ENCODE peak calls at places on chromosomes 11 and 22, in four cellular contexts. E is vagina, T is transverse colon, Y is BJ. I is an unnamed sample.

GRCh38 chr11:12642040-12642439 is 32.2 kb upstream of the TEAD1 start:
- DNase-seq in E (no peak), T (no peak), Y (no peak), I (no peak)

GRCh38 chr11:119728226-119728626 is 774 bp downstream of the NECTIN1 start:
- DNase-seq in E (no peak), T (peak; percentile 25), Y (no peak), I (no peak)

GRCh38 chr11:1652778-1653540 is 23.4 kb downstream of the KRTAP5-5 start:
- DNase-seq in E (no peak), T (peak; percentile 77), Y (no peak), I (no peak)

GRCh38 chr11:110761994-110762393 is 49.8 kb upstream of the ARHGAP20 start:
- DNase-seq in E (no peak), T (no peak), Y (no peak), I (no peak)

GRCh38 chr11:111960916-111961315 is 23.8 kb downstream of the DIXDC1 start:
- DNase-seq in E (peak; percentile 92), T (peak; percentile 19), Y (no peak), I (no peak)

GRCh38 chr22:42202669-42203068 is 67.8 kb downstream of the TCF20 start:
- DNase-seq in E (no peak), T (no peak), Y (no peak), I (no peak)

GRCh38 chr11:112761911-112762685 is 199.1 kb upstream of the NCAM1 start:
- DNase-seq in E (no peak), T (no peak), Y (no peak), I (no peak)

GRCh38 chr22:42180349-42180842 is 49.8 kb upstream of the CYP2D6 start:
- DNase-seq in E (no peak), T (peak; percentile 16), Y (no peak), I (no peak)

GRCh38 chr22:25869771-25870170 is 127.8 kb downstream of the MYO18B start:
- DNase-seq in E (peak; percentile 42), T (no peak), Y (no peak), I (no peak)

GRCh38 chr22:31230871-31231621 is 18.9 kb downstream of the LIMK2 start:
- DNase-seq in E (no peak), T (peak; percentile 69), Y (no peak), I (no peak)

GRCh38 chr11:111719379-111719778 is 46.8 kb downstream of the PPP2R1B start:
- DNase-seq in E (no peak), T (no peak), Y (no peak), I (no peak)

GRCh38 chr11:117315285-117316196 is 515 bp downstream of the BACE1 start:
- DNase-seq in E (no peak), T (no peak), Y (no peak), I (no peak)

GRCh38 chr11:61947486-61948210 is 2.5 kb upstream of the BEST1 start:
- DNase-seq in E (no peak), T (peak; percentile 88), Y (no peak), I (peak; percentile 90)

GRCh38 chr22:19853058-19853878 is 1.4 kb downstream of the GNB1L start:
- DNase-seq in E (peak; percentile 86), T (no peak), Y (no peak), I (no peak)

GRCh38 chr22:37243402-37244113 is 511 bp downstream of the RAC2 start:
- DNase-seq in E (no peak), T (no peak), Y (no peak), I (no peak)

GRCh38 chr22:18057568-18058209 is 20.1 kb upstream of the PEX26 start:
- DNase-seq in E (peak; percentile 98), T (peak; percentile 74), Y (peak; percentile 90), I (peak; percentile 96)

GRCh38 chr11:128472128-128473110 is 114.9 kb downstream of the ETS1 start:
- DNase-seq in E (no peak), T (no peak), Y (peak; percentile 44), I (no peak)

GRCh38 chr11:11416917-11417316 is 63.9 kb upstream of the CSNK2A3 start:
- DNase-seq in E (no peak), T (no peak), Y (no peak), I (no peak)

GRCh38 chr11:43685483-43685882 is 4.9 kb downstream of the HSD17B12 start:
- DNase-seq in E (no peak), T (no peak), Y (no peak), I (no peak)

GRCh38 chr22:44444341-44445306 is 53.4 kb downstream of the RTL6 start:
- DNase-seq in E (no peak), T (no peak), Y (no peak), I (no peak)

GRCh38 chr22:42074153-42074750 is at the start of gene PHETA2:
- DNase-seq in E (no peak), T (peak; percentile 63), Y (no peak), I (no peak)

GRCh38 chr22:40498454-40499186 is 128.2 kb downstream of the SGSM3 start:
- DNase-seq in E (no peak), T (no peak), Y (peak; percentile 86), I (peak; percentile 80)

GRCh38 chr11:48029686-48030279 is 49.4 kb downstream of the PTPRJ start:
- DNase-seq in E (no peak), T (no peak), Y (no peak), I (no peak)

GRCh38 chr22:37661160-37661924 is 2.8 kb downstream of the PDXP start:
- DNase-seq in E (no peak), T (no peak), Y (no peak), I (no peak)

GRCh38 chr22:31923761-31924160 is 20.6 kb upstream of the YWHAH start:
- DNase-seq in E (no peak), T (no peak), Y (no peak), I (no peak)

GRCh38 chr11:2805388-2806057 is 80.1 kb downstream of the CDKN1C start:
- DNase-seq in E (no peak), T (peak; percentile 7), Y (no peak), I (no peak)

GRCh38 chr11:62889484-62890437 is 9.1 kb downstream of the SLC3A2 start:
- DNase-seq in E (no peak), T (peak; percentile 67), Y (no peak), I (no peak)

GRCh38 chr11:38718049-38718448 is 2120.0 kb upstream of the RAG2 start:
- DNase-seq in E (no peak), T (no peak), Y (no peak), I (no peak)

GRCh38 chr11:65868076-65868667 is 4.4 kb downstream of the EFEMP2 start:
- DNase-seq in E (no peak), T (no peak), Y (no peak), I (no peak)

GRCh38 chr11:27347949-27348879 is 14.8 kb downstream of the CCDC34 start:
- DNase-seq in E (no peak), T (no peak), Y (no peak), I (no peak)

GRCh38 chr11:12175694-12176241 is 65.4 kb downstream of the MICAL2 start:
- DNase-seq in E (no peak), T (no peak), Y (peak; percentile 66), I (peak; percentile 83)

GRCh38 chr22:39598017-39598965 is 27.7 kb downstream of the CACNA1I start:
- DNase-seq in E (no peak), T (peak; percentile 89), Y (no peak), I (no peak)

GRCh38 chr22:20523118-20523983 is 15.9 kb downstream of the MED15 start:
- DNase-seq in E (no peak), T (no peak), Y (no peak), I (peak; percentile 60)

GRCh38 chr11:83238111-83238510 is 44.6 kb downstream of the ANKRD42 start:
- DNase-seq in E (no peak), T (no peak), Y (no peak), I (no peak)

GRCh38 chr11:36292311-36292722 is 3.1 kb upstream of the COMMD9 start:
- DNase-seq in E (no peak), T (no peak), Y (no peak), I (no peak)

GRCh38 chr11:19769820-19770219 is 57.2 kb downstream of the NAV2 start:
- DNase-seq in E (no peak), T (no peak), Y (peak; percentile 42), I (no peak)

GRCh38 chr11:96045622-96046456 is 121.9 kb upstream of the MTMR2 start:
- DNase-seq in E (no peak), T (no peak), Y (peak; percentile 76), I (peak; percentile 61)
- TF ChIP-seq CTCF in E (no peak), T (no peak), Y (peak; percentile 54), I (peak; percentile 39)

GRCh38 chr11:129949067-129949466 is 53.6 kb downstream of the PRDM10 start:
- DNase-seq in E (no peak), T (no peak), Y (no peak), I (no peak)

GRCh38 chr11:129951883-129952262 is 50.8 kb downstream of the PRDM10 start:
- DNase-seq in E (no peak), T (no peak), Y (no peak), I (no peak)

GRCh38 chr11:129950319-129951034 is 52.2 kb downstream of the PRDM10 start:
- DNase-seq in E (no peak), T (peak; percentile 24), Y (peak; percentile 8), I (no peak)

GRCh38 chr11:129951201-129951882 is 51.3 kb downstream of the PRDM10 start:
- DNase-seq in E (no peak), T (no peak), Y (no peak), I (no peak)

DNA sequence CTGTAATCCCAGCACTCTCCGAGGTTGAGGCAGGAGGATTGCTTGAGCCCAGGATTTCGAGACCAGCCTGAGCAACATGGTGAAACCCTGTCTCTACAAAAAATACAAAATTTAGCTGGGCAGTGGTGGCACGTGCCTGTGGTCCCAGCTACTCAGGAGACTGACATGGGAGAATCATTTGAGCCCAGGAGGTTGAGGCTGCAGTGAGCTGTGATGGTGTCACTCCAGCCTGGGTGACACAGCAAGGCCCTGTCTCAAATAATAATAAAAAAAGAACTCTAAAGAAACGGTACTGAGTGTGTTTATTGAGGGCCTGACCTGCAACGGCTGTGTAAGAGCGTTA is 52.7 kb downstream of the PRDM10 start:
- DNase-seq in E (no peak), T (no peak), Y (no peak), I (no peak)
- H3K4me3 ChIP-seq in E (no peak overlapping the region), T (no peak overlapping the region), Y (no peak overlapping the region), I (no peak overlapping the region)

GRCh38 chr11:125624756-125625213 is at the start of gene CHEK1:
- DNase-seq in E (no peak), T (peak; percentile 10), Y (no peak), I (no peak)

GRCh38 chr11:125625594-125626380 is 824 bp downstream of the CHEK1 start:
- DNase-seq in E (peak; percentile 91), T (peak; percentile 90), Y (peak; percentile 43), I (peak; percentile 82)

GRCh38 chr11:125625225-125625593 is 246 bp downstream of the CHEK1 start:
- DNase-seq in E (no peak), T (no peak), Y (no peak), I (no peak)

GRCh38 chr11:125627236-125627910 is 2.4 kb downstream of the CHEK1 start:
- DNase-seq in E (no peak), T (no peak), Y (no peak), I (no peak)

DNA sequence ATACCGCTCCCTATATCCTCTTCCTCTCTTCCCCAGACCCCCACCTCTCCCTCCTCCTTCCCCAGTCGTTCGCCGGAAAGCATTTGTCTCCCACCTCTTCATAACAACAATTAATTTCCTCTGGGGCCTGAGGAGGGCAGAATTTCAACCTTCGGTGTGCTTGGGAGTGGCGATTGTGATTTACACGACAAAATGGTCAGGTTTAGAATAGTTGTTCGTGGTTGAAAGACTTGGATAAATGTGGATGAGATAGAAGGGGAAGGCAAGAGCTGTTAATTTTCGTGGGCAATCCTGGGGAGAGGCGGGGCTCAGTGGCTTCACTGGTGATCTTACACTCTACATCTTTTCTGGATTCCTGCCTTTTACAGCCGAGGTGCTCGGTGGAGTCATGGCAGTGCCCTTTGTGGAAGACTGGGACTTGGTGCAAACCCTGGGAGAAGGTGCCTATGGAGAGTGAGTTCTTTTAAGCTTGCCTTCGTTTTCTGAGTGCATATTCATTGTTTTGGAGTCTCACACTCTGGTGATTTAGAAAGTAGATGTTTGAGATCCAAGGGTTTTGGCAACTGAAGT is 1.5 kb downstream of the CHEK1 start:
- DNase-seq in E (no peak), T (no peak), Y (peak; percentile 35), I (peak; percentile 84)
- TF ChIP-seq CTCF in E (no peak), T (no peak), Y (peak; percentile 43), I (peak; percentile 25)

GRCh38 chr22:46055851-46056168 is 78.8 kb upstream of the WNT7B start:
- DNase-seq in E (no peak), T (no peak), Y (no peak), I (no peak)
- H3K4me3 ChIP-seq in E (peak overlapping the region; percentile 62), T (peak overlapping the region; percentile 88), Y (peak overlapping the region; percentile 62), I (peak overlapping the region; percentile 58)